ENCODE peak calls at places on chromosome 6, in five cellular contexts. J is brain microvascular endothelial cell, F is omental fat pad, K is type B pancreatic cell, D is fibroblast of the aortic adventitia. I is an unnamed sample.

GRCh38 chr6:109516929-109517328 is 33.9 kb upstream of the ZBTB24 start:
- DNase-seq in F (no peak), K (no peak), D (no peak), J (no peak), I (no peak)

GRCh38 chr6:107572886-107573285 is 83.0 kb downstream of the SOBP start:
- DNase-seq in K (no peak), D (no peak), J (no peak), F (no peak), I (no peak)

GRCh38 chr6:7150381-7151064 is 42.8 kb downstream of the RREB1 start:
- DNase-seq in K (no peak), J (no peak), D (no peak), F (no peak), I (no peak)

GRCh38 chr6:4693158-4693557 is 83.0 kb upstream of the CDYL start:
- DNase-seq in F (no peak), J (no peak), D (no peak), K (no peak), I (no peak)

GRCh38 chr6:68740828-68741500 is 105.9 kb downstream of the ADGRB3 start:
- DNase-seq in K (no peak), F (no peak), D (no peak), J (no peak), I (no peak)

GRCh38 chr6:109865968-109866367 is 112.1 kb upstream of the GPR6 start:
- DNase-seq in J (no peak), D (no peak), K (no peak), F (no peak), I (no peak)

GRCh38 chr6:156425374-156425773 is 351.8 kb upstream of the ARID1B start:
- DNase-seq in F (no peak), J (peak), K (no peak), D (peak), I (no peak)

GRCh38 chr6:119353696-119354095 is 4.1 kb upstream of the MAN1A1 start:
- DNase-seq in J (no peak), K (no peak), D (no peak), F (no peak), I (no peak)

DNA sequence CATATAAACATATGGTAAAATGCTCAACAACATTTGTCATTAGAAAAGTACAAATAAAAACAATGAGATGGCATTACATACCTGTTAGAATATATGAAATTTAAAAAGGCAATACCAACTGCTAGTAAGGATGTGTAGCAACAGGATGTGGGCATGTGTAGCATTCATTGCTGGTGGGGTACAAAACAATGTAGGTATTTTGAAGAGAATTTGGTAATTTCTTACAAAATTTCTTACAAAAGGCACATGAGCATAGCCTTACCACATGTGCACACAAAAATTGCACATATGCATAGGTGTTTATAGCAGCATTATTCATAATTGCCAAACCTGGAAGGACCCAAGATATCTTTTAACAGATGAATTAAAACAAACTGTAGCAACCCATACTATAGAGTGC is 1355.1 kb upstream of the CITED2 start:
- DNase-seq in F (no peak), J (no peak), D (no peak), K (no peak), I (no peak)
- TF ChIP-seq CTCF in F (no peak), J (no peak), D (no peak), K (no peak), I (no peak)

GRCh38 chr6:80425089-80425823 is 318.8 kb downstream of the BCKDHB start:
- DNase-seq in J (peak), D (peak), K (no peak), F (no peak), I (no peak)
- TF ChIP-seq CTCF in J (no peak), D (peak), K (peak), F (no peak), I (no peak)

GRCh38 chr6:128479991-128480390 is 40.4 kb downstream of the PTPRK start:
- DNase-seq in F (no peak), K (no peak), J (no peak), D (no peak), I (no peak)
- TF ChIP-seq CTCF in F (no peak), K (no peak), J (no peak), D (no peak), I (no peak)

GRCh38 chr6:139375239-139376053 is 998 bp upstream of the CITED2 start:
- DNase-seq in D (peak), K (peak), F (peak), J (peak), I (no peak)
- TF ChIP-seq CTCF in D (no peak), K (no peak), F (no peak), J (peak), I (no peak)

GRCh38 chr6:84227434-84228197 is at the start of gene CEP162:
- DNase-seq in F (peak), J (peak), D (peak), K (peak), I (no peak)

GRCh38 chr6:84222426-84222825 is 5.0 kb downstream of the CEP162 start:
- DNase-seq in F (no peak), D (no peak), J (no peak), K (no peak), I (no peak)

GRCh38 chr6:84227044-84227433 is 404 bp downstream of the CEP162 start:
- DNase-seq in D (peak), J (no peak), F (no peak), K (no peak), I (no peak)

GRCh38 chr6:84224251-84224650 is 3.2 kb downstream of the CEP162 start:
- DNase-seq in K (no peak), F (no peak), D (peak), J (no peak), I (no peak)

DNA sequence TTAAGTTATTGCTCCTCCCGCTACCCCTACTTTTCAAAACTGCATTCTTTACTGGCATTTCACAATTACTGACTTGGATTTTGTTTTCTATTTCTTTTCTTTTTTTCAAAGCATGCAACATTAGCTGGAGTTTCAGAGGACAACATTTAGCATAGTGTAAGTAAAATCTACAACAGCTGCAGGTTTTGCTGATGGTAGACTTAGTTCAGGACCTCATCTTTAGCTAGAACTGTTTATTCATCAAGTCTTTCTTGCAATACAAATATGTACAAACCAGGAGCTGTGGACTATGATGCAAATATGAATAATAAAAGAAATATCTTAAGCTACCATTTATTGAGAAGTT is 728 bp upstream of the CEP162 start:
- DNase-seq in D (no peak), K (no peak), F (no peak), J (no peak), I (no peak)
- TF ChIP-seq CTCF in D (no peak), K (peak), F (no peak), J (no peak), I (no peak)

GRCh38 chr6:85044336-85044735 is 279.9 kb upstream of the TBX18 start:
- DNase-seq in D (peak), J (no peak), F (no peak), K (no peak), I (no peak)

GRCh38 chr6:85049282-85049681 is 284.9 kb upstream of the TBX18 start:
- DNase-seq in F (no peak), K (no peak), J (peak), D (peak), I (no peak)

DNA sequence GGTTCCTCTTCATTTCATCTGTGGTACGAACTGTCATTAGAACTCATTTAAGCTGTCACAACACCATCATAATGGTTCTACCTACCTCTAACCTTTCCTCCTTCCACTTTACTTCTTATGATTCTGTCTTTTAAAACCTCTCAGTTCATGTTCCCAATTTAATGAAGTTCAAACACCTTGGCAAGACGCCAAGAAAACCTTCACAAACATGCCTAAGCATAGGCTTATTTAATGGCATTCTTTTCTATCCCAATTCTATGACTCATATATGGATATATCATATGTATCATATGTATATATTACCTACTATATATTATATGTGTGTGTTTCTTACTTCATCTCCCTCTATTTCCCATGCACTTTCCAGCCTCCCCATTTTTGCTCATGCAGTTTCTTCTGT is 283.4 kb upstream of the TBX18 start:
- DNase-seq in D (no peak), K (no peak), F (no peak), J (no peak), I (no peak)
- TF ChIP-seq CTCF in D (no peak), K (no peak), F (no peak), J (no peak), I (no peak)

GRCh38 chr6:134457941-134458340 is 140.0 kb upstream of the SGK1 start:
- DNase-seq in J (no peak), D (no peak), F (no peak), K (no peak), I (no peak)
- TF ChIP-seq CTCF in J (no peak), D (no peak), F (no peak), K (no peak), I (no peak)

GRCh38 chr6:89024456-89024855 is 56.1 kb upstream of the PNRC1 start:
- DNase-seq in K (no peak), F (no peak), D (peak), J (no peak), I (no peak)

GRCh38 chr6:89022747-89023289 is 57.7 kb upstream of the PNRC1 start:
- DNase-seq in J (no peak), K (no peak), F (no peak), D (peak), I (no peak)

GRCh38 chr6:89025633-89026032 is 54.9 kb upstream of the PNRC1 start:
- DNase-seq in F (no peak), J (no peak), D (no peak), K (no peak), I (no peak)

GRCh38 chr6:89021629-89022028 is 58.2 kb upstream of the RNGTT start:
- DNase-seq in F (no peak), J (no peak), D (no peak), K (no peak), I (no peak)

DNA sequence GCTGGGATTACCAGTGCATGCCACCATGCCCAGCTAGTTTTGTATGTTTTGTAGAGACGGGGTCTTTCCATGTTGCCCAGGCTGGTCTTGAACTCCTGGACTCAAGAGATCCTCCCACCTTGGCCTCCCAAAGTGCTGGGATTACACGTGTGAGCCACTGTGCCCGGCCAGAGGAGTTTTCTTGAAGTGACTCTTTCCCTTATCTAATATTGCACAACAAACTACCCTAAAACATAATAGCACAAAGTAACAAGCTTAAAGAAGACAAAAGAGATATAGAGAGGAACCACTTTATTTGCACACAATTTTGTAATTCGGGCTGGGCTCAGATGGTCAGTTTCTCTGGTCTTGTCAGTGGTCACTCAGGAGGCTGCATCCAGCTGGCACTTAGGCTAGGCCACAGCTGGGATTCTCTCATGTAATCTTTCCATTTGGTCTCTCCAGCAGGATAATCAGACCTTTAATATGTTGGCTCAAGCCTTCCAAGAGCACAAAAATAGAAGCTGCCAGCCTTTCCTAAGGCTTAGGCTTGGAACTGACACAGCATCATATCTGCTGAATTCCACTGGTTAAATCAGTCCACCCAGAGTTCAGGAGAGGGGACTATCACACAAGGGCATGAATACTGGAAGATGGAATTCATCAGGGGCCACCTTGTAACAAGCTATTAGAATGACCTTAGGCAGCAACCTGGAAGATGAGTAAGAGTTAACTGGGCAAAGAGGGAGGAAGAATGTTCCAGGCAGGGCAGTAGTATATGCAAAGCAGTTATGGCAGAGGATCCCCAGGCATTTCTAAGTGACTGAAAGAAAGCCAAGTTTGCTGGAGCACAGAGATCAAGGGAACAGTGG is 56.7 kb upstream of the PNRC1 start:
- DNase-seq in J (no peak), D (peak), K (no peak), F (no peak), I (no peak)
- TF ChIP-seq CTCF in J (no peak), D (no peak), K (no peak), F (no peak), I (no peak)

I was measured in D721Med.